ENCODE peak calls at places on chromosome 3, in four cellular contexts. One of them, this sample, is unnamed.

GRCh38 chr3:69986419-69986818 is 13.1 kb upstream of the SAMMSON start:
- DNase-seq in hepatocyte: no peak
- DNase-seq in OCI-LY7: no peak
- DNase-seq in GM23248: no peak
- DNase-seq in this sample: no peak

GRCh38 chr3:9404680-9405079 is 7.3 kb downstream of the SETD5 start:
- DNase-seq in hepatocyte: no peak
- DNase-seq in OCI-LY7: no peak
- DNase-seq in GM23248: no peak
- DNase-seq in this sample: no peak

GRCh38 chr3:69283913-69284312 is 102.0 kb downstream of the FRMD4B start:
- DNase-seq in GM23248: no peak
- DNase-seq in OCI-LY7: no peak
- DNase-seq in hepatocyte: no peak
- DNase-seq in this sample: no peak

GRCh38 chr3:188352196-188352927 is 198.4 kb downstream of the LPP start:
- DNase-seq in GM23248: no peak
- DNase-seq in hepatocyte: no peak
- DNase-seq in OCI-LY7: no peak
- DNase-seq in this sample: no peak

GRCh38 chr3:172461530-172462138 is 13.4 kb upstream of the GHSR start:
- DNase-seq in hepatocyte: peak; percentile 48
- DNase-seq in OCI-LY7: peak; percentile 45
- DNase-seq in GM23248: peak; percentile 40
- DNase-seq in this sample: no peak

GRCh38 chr3:51106242-51106876 is 278.7 kb upstream of the MANF start:
- DNase-seq in hepatocyte: no peak
- DNase-seq in OCI-LY7: no peak
- DNase-seq in GM23248: no peak
- DNase-seq in this sample: no peak

GRCh38 chr3:64693031-64693430 is 5.2 kb upstream of the ADAMTS9 start:
- DNase-seq in hepatocyte: no peak
- DNase-seq in GM23248: no peak
- DNase-seq in OCI-LY7: no peak
- DNase-seq in this sample: no peak

GRCh38 chr3:71303627-71304260 is 279.8 kb downstream of the FOXP1 start:
- DNase-seq in hepatocyte: no peak
- DNase-seq in OCI-LY7: no peak
- DNase-seq in GM23248: no peak
- DNase-seq in this sample: no peak

GRCh38 chr3:129651316-129652202 is 45.1 kb upstream of the PLXND1 start:
- DNase-seq in OCI-LY7: no peak
- DNase-seq in hepatocyte: no peak
- DNase-seq in GM23248: peak; percentile 69
- DNase-seq in this sample: peak; percentile 59

GRCh38 chr3:142787719-142788118 is 63.9 kb downstream of the TRPC1 start:
- DNase-seq in OCI-LY7: no peak
- DNase-seq in hepatocyte: no peak
- DNase-seq in GM23248: no peak
- DNase-seq in this sample: no peak

GRCh38 chr3:152564454-152564853 is 270.5 kb upstream of the P2RY1 start:
- DNase-seq in hepatocyte: no peak
- DNase-seq in OCI-LY7: no peak
- DNase-seq in GM23248: no peak
- DNase-seq in this sample: no peak

GRCh38 chr3:117443014-117443413 is 733.4 kb downstream of the TUSC7 start:
- DNase-seq in GM23248: no peak
- DNase-seq in OCI-LY7: no peak
- DNase-seq in hepatocyte: no peak
- DNase-seq in this sample: no peak

GRCh38 chr3:127276396-127276795 is 11.4 kb downstream of the PRR20G start:
- DNase-seq in GM23248: no peak
- DNase-seq in hepatocyte: no peak
- DNase-seq in OCI-LY7: no peak
- DNase-seq in this sample: no peak

GRCh38 chr3:46946416-46946815 is 30.1 kb downstream of the CCDC12 start:
- DNase-seq in GM23248: no peak
- DNase-seq in OCI-LY7: no peak
- DNase-seq in hepatocyte: peak; percentile 57
- DNase-seq in this sample: no peak

GRCh38 chr3:197378987-197379718 is 80.7 kb upstream of the DLG1 start:
- DNase-seq in hepatocyte: no peak
- DNase-seq in GM23248: no peak
- DNase-seq in OCI-LY7: no peak
- DNase-seq in this sample: no peak

GRCh38 chr3:148873270-148873927 is 8.3 kb downstream of the CPA3 start:
- DNase-seq in hepatocyte: no peak
- DNase-seq in GM23248: no peak
- DNase-seq in OCI-LY7: no peak
- DNase-seq in this sample: no peak

GRCh38 chr3:64260391-64260790 is 35.1 kb upstream of the PRICKLE2 start:
- DNase-seq in GM23248: no peak
- DNase-seq in OCI-LY7: no peak
- DNase-seq in hepatocyte: no peak
- DNase-seq in this sample: no peak

GRCh38 chr3:48180530-48181253 is 7.5 kb downstream of the CDC25A start:
- DNase-seq in hepatocyte: peak; percentile 16
- DNase-seq in OCI-LY7: no peak
- DNase-seq in GM23248: no peak
- DNase-seq in this sample: no peak

GRCh38 chr3:179148446-179149238 is 485 bp downstream of the PIK3CA start:
- DNase-seq in OCI-LY7: peak; percentile 67
- DNase-seq in hepatocyte: peak; percentile 75
- DNase-seq in GM23248: peak; percentile 77
- DNase-seq in this sample: no peak

GRCh38 chr3:134427400-134428111 is 53.3 kb upstream of the AMOTL2 start:
- DNase-seq in OCI-LY7: no peak
- DNase-seq in hepatocyte: peak; percentile 67
- DNase-seq in GM23248: peak; percentile 100
- DNase-seq in this sample: peak; percentile 93

GRCh38 chr3:169348981-169349942 is 314.2 kb downstream of the MECOM start:
- DNase-seq in hepatocyte: peak; percentile 31
- DNase-seq in GM23248: peak; percentile 41
- DNase-seq in OCI-LY7: no peak
- DNase-seq in this sample: no peak
- TF ChIP-seq EZH2phosphoT487 in hepatocyte: no peak
- TF ChIP-seq EZH2phosphoT487 in GM23248: no peak
- TF ChIP-seq EZH2phosphoT487 in OCI-LY7: no peak
- TF ChIP-seq EZH2phosphoT487 in this sample: no peak

GRCh38 chr3:81245043-81245442 is 516.4 kb downstream of the GBE1 start:
- DNase-seq in GM23248: peak; percentile 51
- DNase-seq in OCI-LY7: no peak
- DNase-seq in hepatocyte: no peak
- DNase-seq in this sample: no peak
- TF ChIP-seq EZH2phosphoT487 in GM23248: no peak
- TF ChIP-seq EZH2phosphoT487 in OCI-LY7: no peak
- TF ChIP-seq EZH2phosphoT487 in hepatocyte: no peak
- TF ChIP-seq EZH2phosphoT487 in this sample: no peak

DNA sequence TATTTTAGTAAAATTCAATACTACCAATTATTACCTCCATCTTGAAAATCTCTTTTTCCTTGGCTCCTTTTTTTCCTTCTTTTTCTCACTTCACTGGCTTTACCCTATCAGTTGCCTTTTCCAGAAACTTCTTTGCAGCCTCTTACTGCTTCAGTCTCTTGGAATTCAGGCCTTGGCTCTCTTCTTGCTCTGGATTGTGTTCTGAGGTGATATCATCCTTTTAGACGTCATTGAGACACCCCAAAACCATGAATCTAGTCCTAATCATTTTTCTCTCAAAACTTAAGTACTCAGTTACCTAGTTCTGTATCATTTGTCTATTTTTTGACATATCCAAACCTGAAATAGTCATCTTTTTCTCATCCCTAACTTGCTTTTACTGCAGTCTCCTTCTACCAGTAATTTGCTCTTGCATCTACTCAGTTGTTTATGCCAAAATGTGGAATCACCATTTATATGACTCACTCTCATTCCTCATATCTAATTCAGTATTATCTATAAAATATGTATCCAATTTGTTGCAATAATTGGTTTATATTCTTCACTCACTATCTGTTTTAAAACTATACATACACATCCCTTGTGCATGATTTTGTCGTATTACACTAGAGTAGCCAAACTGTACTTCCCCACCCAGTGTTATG is 703.2 kb upstream of the CCDC54 start:
- DNase-seq in OCI-LY7: no peak
- DNase-seq in GM23248: peak; percentile 28
- DNase-seq in hepatocyte: no peak
- DNase-seq in this sample: no peak
- TF ChIP-seq EZH2phosphoT487 in OCI-LY7: no peak
- TF ChIP-seq EZH2phosphoT487 in GM23248: no peak
- TF ChIP-seq EZH2phosphoT487 in hepatocyte: no peak
- TF ChIP-seq EZH2phosphoT487 in this sample: no peak

GRCh38 chr3:187136936-187137335 is 2.4 kb downstream of the RPL39L start:
- DNase-seq in hepatocyte: no peak
- DNase-seq in GM23248: peak; percentile 80
- DNase-seq in OCI-LY7: no peak
- DNase-seq in this sample: peak; percentile 40

GRCh38 chr3:187136347-187136746 is 2.9 kb downstream of the RPL39L start:
- DNase-seq in OCI-LY7: no peak
- DNase-seq in GM23248: no peak
- DNase-seq in hepatocyte: no peak
- DNase-seq in this sample: no peak

GRCh38 chr3:187139895-187140253 is 578 bp upstream of the RPL39L start:
- DNase-seq in hepatocyte: no peak
- DNase-seq in OCI-LY7: no peak
- DNase-seq in GM23248: no peak
- DNase-seq in this sample: no peak

GRCh38 chr3:187139126-187139894 is at the start of gene RPL39L:
- DNase-seq in OCI-LY7: peak; percentile 98
- DNase-seq in hepatocyte: peak; percentile 92
- DNase-seq in GM23248: peak; percentile 91
- DNase-seq in this sample: no peak
- TF ChIP-seq EZH2phosphoT487 in OCI-LY7: no peak
- TF ChIP-seq EZH2phosphoT487 in hepatocyte: no peak
- TF ChIP-seq EZH2phosphoT487 in GM23248: no peak
- TF ChIP-seq EZH2phosphoT487 in this sample: no peak